ENCODE peak calls at places on chromosomes 5 and 9, in four cellular contexts. Z is lower lobe of right lung, C is heart right ventricle, G is fibroblast of mammary gland. X is an unnamed sample.

GRCh38 chr5:146647656-146648199 is 131.7 kb upstream of the GPR151 start:
- DNase-seq in Z (no peak), G (no peak), C (no peak), X (no peak)

GRCh38 chr5:88394531-88395185 is 126.0 kb upstream of the TMEM161B start:
- DNase-seq in G (no peak), Z (no peak), C (no peak), X (no peak)

GRCh38 chr9:121820286-121821005 is 169.0 kb downstream of the DAB2IP start:
- DNase-seq in Z (no peak), C (no peak), G (no peak), X (no peak)

GRCh38 chr5:152592416-152592815 is 187.3 kb upstream of the NMUR2 start:
- DNase-seq in G (no peak), C (no peak), Z (no peak), X (no peak)

GRCh38 chr5:90962481-90962880 is 403.9 kb downstream of the ADGRV1 start:
- DNase-seq in C (no peak), G (no peak), Z (no peak), X (no peak)

GRCh38 chr9:123424552-123425225 is 68.7 kb downstream of the CRB2 start:
- DNase-seq in C (no peak), G (no peak), Z (no peak), X (no peak)

GRCh38 chr9:35426627-35427026 is 63.3 kb upstream of the RUSC2 start:
- DNase-seq in C (no peak), Z (no peak), G (peak; percentile 35), X (no peak)

GRCh38 chr5:125399885-125400284 is 653.4 kb upstream of the ZNF608 start:
- DNase-seq in Z (no peak), G (no peak), C (no peak), X (no peak)

GRCh38 chr5:178488696-178489095 is 101.5 kb downstream of the COL23A1 start:
- DNase-seq in Z (no peak), C (no peak), G (no peak), X (no peak)

GRCh38 chr9:82993856-82994605 is 68.9 kb downstream of the RASEF start:
- DNase-seq in C (no peak), G (no peak), Z (no peak), X (no peak)

GRCh38 chr5:136205061-136205702 is 12.2 kb upstream of the SMIM32 start:
- DNase-seq in C (no peak), Z (no peak), G (no peak), X (no peak)

GRCh38 chr5:856531-857425 is 6.0 kb upstream of the ZDHHC11 start:
- DNase-seq in Z (peak; percentile 26), G (no peak), C (peak; percentile 3), X (no peak)

GRCh38 chr9:74630228-74630627 is 133.1 kb downstream of the RORB start:
- DNase-seq in Z (no peak), G (no peak), C (no peak), X (no peak)

GRCh38 chr9:89844535-89844934 is 239.7 kb downstream of the GADD45G start:
- DNase-seq in C (no peak), Z (peak; percentile 72), G (no peak), X (no peak)

GRCh38 chr9:76026796-76027195 is 136.3 kb downstream of the PCSK5 start:
- DNase-seq in Z (no peak), C (no peak), G (no peak), X (no peak)

GRCh38 chr5:91383956-91384300 is 811 bp upstream of the ARRDC3 start:
- DNase-seq in C (peak; percentile 16), Z (peak; percentile 55), G (no peak), X (peak; percentile 39)

GRCh38 chr9:71858812-71859211 is 52.2 kb downstream of the ABHD17B start:
- DNase-seq in G (peak; percentile 42), Z (no peak), C (no peak), X (no peak)

GRCh38 chr9:125757834-125758233 is 10.7 kb downstream of the PBX3 start:
- DNase-seq in G (no peak), Z (no peak), C (no peak), X (no peak)

GRCh38 chr9:20117482-20117881 is 328.6 kb upstream of the SLC24A2 start:
- DNase-seq in G (no peak), C (no peak), Z (no peak), X (no peak)

GRCh38 chr5:93585753-93586385 is 2.8 kb downstream of the NR2F1 start:
- DNase-seq in G (peak; percentile 42), C (no peak), Z (no peak), X (no peak)

GRCh38 chr5:163757344-163757743 is 251.9 kb downstream of the MAT2B start:
- DNase-seq in Z (no peak), G (no peak), C (no peak), X (no peak)

GRCh38 chr9:95307538-95307937 is 10.0 kb downstream of the FANCC start:
- DNase-seq in Z (no peak), G (no peak), C (no peak), X (no peak)

GRCh38 chr5:178416919-178417318 is 173.3 kb downstream of the COL23A1 start:
- DNase-seq in C (no peak), G (no peak), Z (no peak), X (no peak)

GRCh38 chr9:130770679-130771442 is 64.2 kb upstream of the ABL1 start:
- DNase-seq in C (no peak), G (peak; percentile 84), Z (no peak), X (no peak)

GRCh38 chr5:80481019-80481893 is 6.6 kb upstream of the FAM151B start:
- DNase-seq in C (no peak), Z (no peak), G (peak; percentile 72), X (no peak)

GRCh38 chr9:33222031-33222430 is 17.9 kb upstream of the SPINK4 start:
- DNase-seq in G (no peak), Z (no peak), C (no peak), X (no peak)

GRCh38 chr5:73812457-73812856 is 186.5 kb downstream of the ARHGEF28 start:
- DNase-seq in C (no peak), Z (no peak), G (no peak), X (no peak)

GRCh38 chr5:107532182-107532878 is 138.4 kb downstream of the EFNA5 start:
- DNase-seq in Z (no peak), C (no peak), G (no peak), X (no peak)

GRCh38 chr5:169655353-169655752 is 18.3 kb downstream of the DOCK2 start:
- DNase-seq in Z (no peak), G (no peak), C (no peak), X (no peak)

GRCh38 chr9:81146684-81147337 is 542.5 kb downstream of the TLE1 start:
- DNase-seq in G (peak; percentile 59), C (no peak), Z (no peak), X (no peak)

GRCh38 chr9:7237473-7238243 is 479.9 kb downstream of the KDM4C start:
- DNase-seq in G (peak; percentile 97), Z (no peak), C (no peak), X (no peak)

GRCh38 chr9:73643379-73644013 is 491.8 kb downstream of the ANXA1 start:
- DNase-seq in Z (no peak), C (no peak), G (peak; percentile 90), X (no peak)

GRCh38 chr9:75054373-75055001 is 26.4 kb upstream of the CARNMT1 start:
- DNase-seq in C (no peak), Z (no peak), G (peak; percentile 54), X (no peak)

GRCh38 chr9:18390393-18390792 is 83.6 kb upstream of the ADAMTSL1 start:
- DNase-seq in C (no peak), Z (no peak), G (peak; percentile 82), X (no peak)

GRCh38 chr5:150517272-150518152 is 9.6 kb downstream of the NDST1 start:
- DNase-seq in G (peak; percentile 96), C (peak; percentile 62), Z (peak; percentile 82), X (peak; percentile 96)

GRCh38 chr5:147303251-147303650 is 68.4 kb downstream of the STK32A start:
- DNase-seq in Z (no peak), G (peak; percentile 55), C (no peak), X (no peak)

DNA sequence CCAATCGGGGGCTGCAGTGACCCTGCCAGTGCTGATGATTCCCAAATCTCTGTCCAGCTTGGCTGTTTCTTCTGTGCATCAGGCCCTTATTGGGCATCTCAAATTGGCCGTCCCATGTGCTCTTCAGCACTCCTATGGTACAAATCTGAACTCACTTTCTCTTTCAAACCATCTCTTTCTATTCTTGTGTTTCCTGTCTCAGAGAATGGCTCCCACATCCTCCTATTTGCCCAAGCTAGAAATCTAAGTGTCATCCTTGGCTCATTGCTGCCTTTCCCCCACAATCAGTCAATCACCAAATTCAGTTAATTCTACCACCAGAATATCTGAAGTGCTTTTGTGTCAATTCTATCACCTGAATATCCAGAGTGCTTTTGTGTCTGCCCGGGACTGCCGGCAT is 336.6 kb downstream of the CWC27 start:
- DNase-seq in G (no peak), Z (no peak), C (no peak), X (no peak)
- H3K4me3 ChIP-seq in G (no peak overlapping the region), Z (no peak overlapping the region), C (no peak overlapping the region), X (no peak overlapping the region)

DNA sequence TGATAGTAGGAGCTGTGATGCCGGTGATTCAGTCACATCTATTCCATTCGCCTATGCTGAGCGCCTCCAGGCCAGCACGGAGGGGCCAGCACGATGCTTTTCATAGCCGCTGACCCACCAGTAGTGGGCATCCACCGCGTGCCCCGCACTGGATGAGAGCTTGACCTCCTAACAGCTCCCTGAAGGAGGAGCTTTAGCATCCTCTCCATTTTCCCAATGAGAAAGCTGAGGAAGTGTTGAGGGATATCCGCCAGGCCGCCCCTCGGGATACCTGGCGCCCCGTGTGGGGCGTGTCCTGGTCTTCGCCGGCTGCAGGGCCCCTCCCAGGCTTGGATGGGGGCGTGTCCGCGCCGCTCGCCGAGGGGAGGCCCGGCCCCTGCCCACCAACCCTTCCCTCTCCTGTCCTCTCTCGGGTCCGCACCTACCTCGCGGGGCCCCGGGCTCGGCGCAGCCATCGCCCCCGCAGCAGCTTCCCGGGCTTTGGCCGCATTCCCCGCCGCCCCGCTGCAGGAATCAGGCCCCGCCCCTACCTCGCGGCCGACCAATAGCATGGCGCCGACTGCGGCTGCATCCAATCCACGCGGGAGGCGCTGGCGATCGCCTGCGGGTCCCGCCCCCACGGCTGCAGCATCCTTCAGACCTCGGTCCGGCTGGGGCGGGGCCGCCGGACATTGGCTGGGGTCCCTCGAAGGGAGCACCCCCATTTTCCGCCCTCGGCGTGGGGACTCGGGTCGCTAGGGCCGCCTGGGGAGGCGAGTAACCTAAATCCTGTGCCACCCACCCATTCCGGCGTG is at the start of gene PIP5KL1:
- DNase-seq in Z (peak; percentile 90), G (peak; percentile 80), C (peak; percentile 86), X (peak; percentile 87)
- H3K4me3 ChIP-seq in Z (peak within 1 kb of the TSS; percentile 69), G (peak within 1 kb of the TSS; percentile 55), C (peak within 1 kb of the TSS; percentile 45), X (peak within 1 kb of the TSS; percentile 45)

GRCh38 chr5:173655196-173655797 is 38.8 kb upstream of the BOD1 start:
- DNase-seq in C (no peak), G (no peak), Z (no peak), X (no peak)
- H3K4me3 ChIP-seq in C (no peak overlapping the region), G (no peak overlapping the region), Z (no peak overlapping the region), X (no peak overlapping the region)

GRCh38 chr9:93600504-93600903 is 24.1 kb downstream of the PHF2 start:
- DNase-seq in G (no peak), C (no peak), Z (no peak), X (no peak)
- H3K4me3 ChIP-seq in G (no peak overlapping the region), C (no peak overlapping the region), Z (no peak overlapping the region), X (no peak overlapping the region)

GRCh38 chr5:176851871-176852270 is 41.5 kb downstream of the UNC5A start:
- DNase-seq in Z (no peak), G (no peak), C (no peak), X (no peak)

GRCh38 chr5:176855598-176855997 is 43.5 kb downstream of the HK3 start:
- DNase-seq in C (no peak), Z (no peak), G (no peak), X (peak; percentile 50)

GRCh38 chr5:176850371-176851245 is 40.2 kb downstream of the UNC5A start:
- DNase-seq in G (no peak), Z (no peak), C (no peak), X (peak; percentile 58)

GRCh38 chr5:176851380-176851779 is 41.0 kb downstream of the UNC5A start:
- DNase-seq in G (no peak), Z (no peak), C (no peak), X (no peak)

GRCh38 chr5:176853151-176853793 is 42.9 kb downstream of the UNC5A start:
- DNase-seq in C (no peak), G (no peak), Z (no peak), X (peak; percentile 45)
- H3K4me3 ChIP-seq in C (no peak overlapping the region), G (no peak overlapping the region), Z (no peak overlapping the region), X (no peak overlapping the region)

X was measured in pancreas.